ENCODE peak calls at places on chromosomes 7 and 10, in ten cellular contexts. C is pancreas; F is NCI-H510A; I is naive thymus-derived CD4-positive, alpha-beta T cell; P is colonic mucosa; O is GF-D8; Q is AG04450; E is left cardiac atrium; L is CD8-positive, alpha-beta T cell; B is activated CD8-positive, alpha-beta memory T cell treated with anti-CD3 and anti-CD28 coated beads for 48 hours. S is an unnamed sample.

GRCh38 chr10:100728928-100729876 is 16.2 kb upstream of the PAX2 start:
- DNase-seq in C (peak), F (no peak), I (no peak), P (peak), O (no peak), Q (no peak), E (no peak), L (no peak), B (no peak), S (no peak)

GRCh38 chr7:139304517-139304916 is 36.6 kb upstream of the FMC1 start:
- DNase-seq in C (no peak), F (no peak), I (no peak), P (no peak), O (no peak), Q (no peak), E (no peak), L (no peak), B (no peak), S (no peak)

GRCh38 chr10:80751940-80752339 is 214.2 kb downstream of the SH2D4B start:
- DNase-seq in C (no peak), F (no peak), I (no peak), P (no peak), O (no peak), Q (no peak), E (no peak), L (no peak), B (no peak), S (no peak)

GRCh38 chr7:88203401-88203800 is 16.4 kb downstream of the SRI start:
- DNase-seq in C (no peak), F (no peak), I (no peak), P (no peak), O (no peak), Q (no peak), E (no peak), L (no peak), B (no peak), S (no peak)

GRCh38 chr7:81293806-81294205 is 375.0 kb upstream of the SEMA3C start:
- DNase-seq in C (no peak), F (no peak), I (no peak), P (no peak), O (no peak), Q (no peak), E (no peak), L (no peak), B (no peak), S (no peak)

GRCh38 chr10:103451871-103452713 is at the start of gene CALHM2:
- DNase-seq in C (peak), F (peak), I (peak), P (peak), O (peak), Q (no peak), E (peak), L (peak), B (peak), S (peak)

GRCh38 chr10:131034451-131034850 is 277.1 kb downstream of the TCERG1L start:
- DNase-seq in C (no peak), F (no peak), I (no peak), P (no peak), O (no peak), Q (no peak), E (no peak), L (no peak), B (no peak), S (no peak)

GRCh38 chr7:92296235-92296634 is 50.5 kb downstream of the ANKIB1 start:
- DNase-seq in C (no peak), F (no peak), I (no peak), P (no peak), O (no peak), Q (no peak), E (no peak), L (no peak), B (no peak), S (no peak)

GRCh38 chr7:143323650-143324049 is 7.7 kb downstream of the CLCN1 start:
- DNase-seq in C (no peak), F (no peak), I (no peak), P (no peak), O (no peak), Q (no peak), E (no peak), L (no peak), B (no peak), S (no peak)

GRCh38 chr10:90136731-90137316 is 435.4 kb downstream of the KIF20B start:
- DNase-seq in C (no peak), F (no peak), I (no peak), P (no peak), O (no peak), Q (no peak), E (no peak), L (no peak), B (no peak), S (no peak)

GRCh38 chr7:12570529-12571461 is at the start of gene SCIN:
- DNase-seq in C (peak), F (peak), I (no peak), P (peak), O (no peak), Q (no peak), E (peak), L (no peak), B (peak), S (peak)

GRCh38 chr7:103540986-103541385 is 95.0 kb upstream of the SLC26A5 start:
- DNase-seq in C (peak), F (no peak), I (no peak), P (no peak), O (no peak), Q (no peak), E (peak), L (no peak), B (no peak), S (no peak)

GRCh38 chr10:1601371-1601906 is 135.9 kb downstream of the ADARB2 start:
- DNase-seq in C (no peak), F (no peak), I (no peak), P (no peak), O (no peak), Q (no peak), E (no peak), L (no peak), B (no peak), S (no peak)

GRCh38 chr7:117248810-117249209 is 74.0 kb downstream of the WNT2 start:
- DNase-seq in C (no peak), F (no peak), I (no peak), P (no peak), O (no peak), Q (no peak), E (no peak), L (no peak), B (no peak), S (no peak)

GRCh38 chr7:129853661-129854268 is 99.0 kb downstream of the UBE2H start:
- DNase-seq in C (no peak), F (no peak), I (no peak), P (no peak), O (peak), Q (no peak), E (no peak), L (no peak), B (no peak), S (no peak)

GRCh38 chr10:72171175-72171630 is 44.6 kb upstream of the ANAPC16 start:
- DNase-seq in C (no peak), F (no peak), I (no peak), P (peak), O (peak), Q (no peak), E (no peak), L (no peak), B (no peak), S (peak)

GRCh38 chr7:18294408-18294807 is 201.1 kb upstream of the HDAC9 start:
- DNase-seq in C (no peak), F (no peak), I (no peak), P (no peak), O (no peak), Q (no peak), E (no peak), L (no peak), B (no peak), S (no peak)

GRCh38 chr7:129768614-129769399 is 157.3 kb downstream of the NRF1 start:
- DNase-seq in C (no peak), F (no peak), I (no peak), P (no peak), O (no peak), Q (no peak), E (peak), L (no peak), B (no peak), S (no peak)

GRCh38 chr10:90062786-90063185 is 361.4 kb downstream of the KIF20B start:
- DNase-seq in C (no peak), F (no peak), I (no peak), P (no peak), O (no peak), Q (no peak), E (no peak), L (no peak), B (no peak), S (no peak)

GRCh38 chr7:3924277-3924676 is 623.2 kb downstream of the SDK1 start:
- DNase-seq in C (no peak), F (no peak), I (no peak), P (no peak), O (no peak), Q (no peak), E (no peak), L (no peak), B (no peak), S (no peak)

S was measured in left lung.